ENCODE peak calls at places on chromosomes 6 and 20, in eight cellular contexts. One of them, this sample, is unnamed. For H3K36me3, the result is how much of the 10 kb centered on the place peaks cover.

GRCh38 chr6:111087871-111088667 is 766 bp downstream of the SLC16A10 start:
- DNase-seq in BJ: no peak
- DNase-seq in bronchial epithelial cell: peak
- DNase-seq in iPS DF 6.9: no peak
- DNase-seq in spleen: no peak
- DNase-seq in CD4-positive, CD25-positive, alpha-beta regulatory T cell: peak
- DNase-seq in GM06990: peak
- DNase-seq in tibial nerve: no peak
- DNase-seq in this sample: peak

GRCh38 chr20:38730167-38730988 is 6.1 kb downstream of the SLC32A1 start:
- DNase-seq in bronchial epithelial cell: no peak
- DNase-seq in spleen: no peak
- DNase-seq in iPS DF 6.9: no peak
- DNase-seq in GM06990: peak
- DNase-seq in tibial nerve: no peak
- DNase-seq in CD4-positive, CD25-positive, alpha-beta regulatory T cell: no peak
- DNase-seq in BJ: no peak
- DNase-seq in this sample: no peak

GRCh38 chr6:44115866-44116265 is 11.4 kb downstream of the MRPL14 start:
- DNase-seq in iPS DF 6.9: no peak
- DNase-seq in tibial nerve: no peak
- DNase-seq in spleen: no peak
- DNase-seq in CD4-positive, CD25-positive, alpha-beta regulatory T cell: no peak
- DNase-seq in bronchial epithelial cell: peak
- DNase-seq in GM06990: no peak
- DNase-seq in BJ: no peak
- DNase-seq in this sample: no peak

GRCh38 chr6:57305112-57305511 is 12.3 kb upstream of the PRIM2 start:
- DNase-seq in CD4-positive, CD25-positive, alpha-beta regulatory T cell: no peak
- DNase-seq in iPS DF 6.9: no peak
- DNase-seq in bronchial epithelial cell: no peak
- DNase-seq in GM06990: no peak
- DNase-seq in spleen: no peak
- DNase-seq in tibial nerve: no peak
- DNase-seq in BJ: no peak
- DNase-seq in this sample: no peak

GRCh38 chr6:123030292-123030691 is 34.3 kb downstream of the CLVS2 start:
- DNase-seq in iPS DF 6.9: no peak
- DNase-seq in tibial nerve: no peak
- DNase-seq in CD4-positive, CD25-positive, alpha-beta regulatory T cell: no peak
- DNase-seq in BJ: no peak
- DNase-seq in bronchial epithelial cell: peak
- DNase-seq in GM06990: no peak
- DNase-seq in spleen: no peak
- DNase-seq in this sample: no peak

GRCh38 chr6:81381382-81381916 is 371.0 kb downstream of the TENT5A start:
- DNase-seq in tibial nerve: no peak
- DNase-seq in BJ: no peak
- DNase-seq in iPS DF 6.9: no peak
- DNase-seq in spleen: no peak
- DNase-seq in bronchial epithelial cell: no peak
- DNase-seq in GM06990: no peak
- DNase-seq in CD4-positive, CD25-positive, alpha-beta regulatory T cell: no peak
- DNase-seq in this sample: no peak

GRCh38 chr6:68727699-68728098 is 92.6 kb downstream of the ADGRB3 start:
- DNase-seq in BJ: no peak
- DNase-seq in spleen: no peak
- DNase-seq in CD4-positive, CD25-positive, alpha-beta regulatory T cell: no peak
- DNase-seq in GM06990: no peak
- DNase-seq in iPS DF 6.9: no peak
- DNase-seq in bronchial epithelial cell: no peak
- DNase-seq in tibial nerve: no peak
- DNase-seq in this sample: no peak

GRCh38 chr20:63402860-63403220 is 41.7 kb upstream of the CHRNA4 start:
- DNase-seq in bronchial epithelial cell: no peak
- DNase-seq in GM06990: no peak
- DNase-seq in spleen: no peak
- DNase-seq in tibial nerve: no peak
- DNase-seq in CD4-positive, CD25-positive, alpha-beta regulatory T cell: no peak
- DNase-seq in iPS DF 6.9: no peak
- DNase-seq in BJ: no peak
- DNase-seq in this sample: no peak

GRCh38 chr6:160007581-160007980 is 38.7 kb downstream of the IGF2R start:
- DNase-seq in bronchial epithelial cell: no peak
- DNase-seq in GM06990: no peak
- DNase-seq in iPS DF 6.9: no peak
- DNase-seq in spleen: no peak
- DNase-seq in tibial nerve: no peak
- DNase-seq in CD4-positive, CD25-positive, alpha-beta regulatory T cell: no peak
- DNase-seq in BJ: no peak
- DNase-seq in this sample: no peak

GRCh38 chr20:64242003-64242796 is 13.3 kb upstream of the PCMTD2 start:
- DNase-seq in bronchial epithelial cell: no peak
- DNase-seq in tibial nerve: no peak
- DNase-seq in CD4-positive, CD25-positive, alpha-beta regulatory T cell: no peak
- DNase-seq in spleen: peak
- DNase-seq in GM06990: no peak
- DNase-seq in BJ: no peak
- DNase-seq in iPS DF 6.9: no peak
- DNase-seq in this sample: no peak

GRCh38 chr20:50874758-50875665 is 56.2 kb downstream of the ADNP start:
- DNase-seq in spleen: peak
- DNase-seq in GM06990: no peak
- DNase-seq in tibial nerve: no peak
- DNase-seq in bronchial epithelial cell: no peak
- DNase-seq in BJ: no peak
- DNase-seq in CD4-positive, CD25-positive, alpha-beta regulatory T cell: no peak
- DNase-seq in iPS DF 6.9: no peak
- DNase-seq in this sample: no peak

GRCh38 chr6:147586044-147586443 is 77.6 kb downstream of the SAMD5 start:
- DNase-seq in BJ: no peak
- DNase-seq in bronchial epithelial cell: peak
- DNase-seq in tibial nerve: no peak
- DNase-seq in GM06990: no peak
- DNase-seq in spleen: no peak
- DNase-seq in CD4-positive, CD25-positive, alpha-beta regulatory T cell: no peak
- DNase-seq in iPS DF 6.9: no peak
- DNase-seq in this sample: no peak

GRCh38 chr6:144284753-144285547 is at the start of gene UTRN:
- DNase-seq in spleen: peak
- DNase-seq in BJ: no peak
- DNase-seq in CD4-positive, CD25-positive, alpha-beta regulatory T cell: peak
- DNase-seq in iPS DF 6.9: no peak
- DNase-seq in tibial nerve: peak
- DNase-seq in bronchial epithelial cell: peak
- DNase-seq in GM06990: peak
- DNase-seq in this sample: peak

GRCh38 chr6:138289739-138290138 is 71.4 kb upstream of the PBOV1 start:
- DNase-seq in spleen: peak
- DNase-seq in iPS DF 6.9: no peak
- DNase-seq in CD4-positive, CD25-positive, alpha-beta regulatory T cell: peak
- DNase-seq in BJ: no peak
- DNase-seq in bronchial epithelial cell: no peak
- DNase-seq in GM06990: no peak
- DNase-seq in tibial nerve: no peak
- DNase-seq in this sample: no peak

GRCh38 chr6:44342489-44342888 is at the start of gene SPATS1:
- DNase-seq in tibial nerve: peak
- DNase-seq in BJ: no peak
- DNase-seq in CD4-positive, CD25-positive, alpha-beta regulatory T cell: no peak
- DNase-seq in spleen: peak
- DNase-seq in bronchial epithelial cell: no peak
- DNase-seq in GM06990: no peak
- DNase-seq in iPS DF 6.9: no peak
- DNase-seq in this sample: no peak

GRCh38 chr6:138109042-138109997 is 2.1 kb upstream of the PERP start:
- DNase-seq in tibial nerve: peak
- DNase-seq in iPS DF 6.9: no peak
- DNase-seq in spleen: peak
- DNase-seq in CD4-positive, CD25-positive, alpha-beta regulatory T cell: peak
- DNase-seq in BJ: no peak
- DNase-seq in GM06990: peak
- DNase-seq in bronchial epithelial cell: peak
- DNase-seq in this sample: peak

GRCh38 chr20:43680976-43681375 is 14.1 kb downstream of the MYBL2 start:
- DNase-seq in bronchial epithelial cell: no peak
- DNase-seq in BJ: no peak
- DNase-seq in tibial nerve: no peak
- DNase-seq in CD4-positive, CD25-positive, alpha-beta regulatory T cell: no peak
- DNase-seq in iPS DF 6.9: no peak
- DNase-seq in GM06990: peak
- DNase-seq in spleen: no peak
- DNase-seq in this sample: no peak

GRCh38 chr20:43681991-43682410 is 15.1 kb downstream of the MYBL2 start:
- DNase-seq in BJ: no peak
- DNase-seq in GM06990: peak
- DNase-seq in tibial nerve: no peak
- DNase-seq in iPS DF 6.9: no peak
- DNase-seq in spleen: peak
- DNase-seq in CD4-positive, CD25-positive, alpha-beta regulatory T cell: no peak
- DNase-seq in bronchial epithelial cell: no peak
- DNase-seq in this sample: no peak

GRCh38 chr20:43670423-43670822 is 3.5 kb downstream of the MYBL2 start:
- DNase-seq in GM06990: no peak
- DNase-seq in iPS DF 6.9: no peak
- DNase-seq in spleen: no peak
- DNase-seq in bronchial epithelial cell: no peak
- DNase-seq in CD4-positive, CD25-positive, alpha-beta regulatory T cell: no peak
- DNase-seq in BJ: no peak
- DNase-seq in tibial nerve: no peak
- DNase-seq in this sample: no peak

GRCh38 chr20:43681468-43681942 is 14.6 kb downstream of the MYBL2 start:
- DNase-seq in bronchial epithelial cell: no peak
- DNase-seq in tibial nerve: no peak
- DNase-seq in CD4-positive, CD25-positive, alpha-beta regulatory T cell: no peak
- DNase-seq in spleen: peak
- DNase-seq in GM06990: peak
- DNase-seq in BJ: no peak
- DNase-seq in iPS DF 6.9: no peak
- DNase-seq in this sample: no peak

DNA sequence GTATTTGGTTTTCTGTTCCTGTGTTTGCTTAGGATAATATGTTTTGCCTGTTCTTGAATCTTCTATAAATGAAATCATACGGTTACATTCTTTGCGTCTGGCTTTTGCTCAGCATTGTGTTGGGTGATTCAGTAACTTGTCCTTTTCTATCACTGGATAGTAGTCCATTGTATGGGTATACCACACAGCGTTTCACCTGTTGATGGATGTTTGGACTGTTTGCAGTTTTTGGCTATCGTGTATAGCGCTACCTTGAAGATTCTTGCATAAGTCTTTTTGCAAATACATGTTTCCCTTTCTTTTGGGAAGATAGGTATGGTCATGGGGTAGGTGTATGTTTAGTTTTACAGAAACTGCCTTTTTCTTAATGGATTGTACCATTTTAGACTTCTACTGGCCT is 9.5 kb downstream of the MYBL2 start:
- DNase-seq in bronchial epithelial cell: no peak
- DNase-seq in CD4-positive, CD25-positive, alpha-beta regulatory T cell: no peak
- DNase-seq in iPS DF 6.9: no peak
- DNase-seq in tibial nerve: no peak
- DNase-seq in spleen: no peak
- DNase-seq in GM06990: no peak
- DNase-seq in BJ: no peak
- DNase-seq in this sample: no peak
- H3K36me3 ChIP-seq in bronchial epithelial cell: under half
- H3K36me3 ChIP-seq in CD4-positive, CD25-positive, alpha-beta regulatory T cell: under half
- H3K36me3 ChIP-seq in iPS DF 6.9: under half
- H3K36me3 ChIP-seq in tibial nerve: under half
- H3K36me3 ChIP-seq in spleen: under half
- H3K36me3 ChIP-seq in GM06990: under half
- H3K36me3 ChIP-seq in BJ: under half
- H3K36me3 ChIP-seq in this sample: under half

GRCh38 chr6:170361335-170361734 is 54.8 kb downstream of the FAM120B start:
- DNase-seq in bronchial epithelial cell: no peak
- DNase-seq in iPS DF 6.9: no peak
- DNase-seq in CD4-positive, CD25-positive, alpha-beta regulatory T cell: no peak
- DNase-seq in GM06990: no peak
- DNase-seq in spleen: no peak
- DNase-seq in tibial nerve: no peak
- DNase-seq in BJ: no peak
- DNase-seq in this sample: no peak
- H3K36me3 ChIP-seq in bronchial epithelial cell: under half
- H3K36me3 ChIP-seq in iPS DF 6.9: under half
- H3K36me3 ChIP-seq in CD4-positive, CD25-positive, alpha-beta regulatory T cell: half or more
- H3K36me3 ChIP-seq in GM06990: under half
- H3K36me3 ChIP-seq in spleen: half or more
- H3K36me3 ChIP-seq in tibial nerve: under half
- H3K36me3 ChIP-seq in BJ: under half
- H3K36me3 ChIP-seq in this sample: under half

GRCh38 chr20:53582574-53583351 is 10.9 kb downstream of the ZNF217 start:
- DNase-seq in spleen: no peak
- DNase-seq in iPS DF 6.9: no peak
- DNase-seq in CD4-positive, CD25-positive, alpha-beta regulatory T cell: peak
- DNase-seq in BJ: peak
- DNase-seq in GM06990: no peak
- DNase-seq in bronchial epithelial cell: peak
- DNase-seq in tibial nerve: no peak
- DNase-seq in this sample: peak
- H3K36me3 ChIP-seq in spleen: under half
- H3K36me3 ChIP-seq in iPS DF 6.9: under half
- H3K36me3 ChIP-seq in CD4-positive, CD25-positive, alpha-beta regulatory T cell: under half
- H3K36me3 ChIP-seq in BJ: under half
- H3K36me3 ChIP-seq in GM06990: under half
- H3K36me3 ChIP-seq in bronchial epithelial cell: under half
- H3K36me3 ChIP-seq in tibial nerve: under half
- H3K36me3 ChIP-seq in this sample: under half

GRCh38 chr6:142885182-142885867 is 59.7 kb downstream of the HIVEP2 start:
- DNase-seq in BJ: peak
- DNase-seq in tibial nerve: no peak
- DNase-seq in bronchial epithelial cell: peak
- DNase-seq in iPS DF 6.9: peak
- DNase-seq in GM06990: peak
- DNase-seq in spleen: no peak
- DNase-seq in CD4-positive, CD25-positive, alpha-beta regulatory T cell: peak
- DNase-seq in this sample: peak
- H3K36me3 ChIP-seq in BJ: under half
- H3K36me3 ChIP-seq in tibial nerve: under half
- H3K36me3 ChIP-seq in bronchial epithelial cell: under half
- H3K36me3 ChIP-seq in iPS DF 6.9: under half
- H3K36me3 ChIP-seq in GM06990: under half
- H3K36me3 ChIP-seq in spleen: under half
- H3K36me3 ChIP-seq in CD4-positive, CD25-positive, alpha-beta regulatory T cell: under half
- H3K36me3 ChIP-seq in this sample: under half

This sample was measured in gastrocnemius medialis.